ENCODE peak calls at places on chromosome 18, in five cellular contexts. F is neuronal stem cell; M is fibroblast of lung; C is body of pancreas; H is CD8-positive, alpha-beta T cell. K is an unnamed sample.
A peak's percentile ranks its signal among the peaks of the same experiment; 100 is the strongest.

GRCh38 chr18:731185-731584 is 18.8 kb upstream of the ENOSF1 start:
- DNase-seq in F (no peak), M (no peak), C (no peak), H (no peak), K (no peak)

GRCh38 chr18:42706618-42707017 is 408.9 kb downstream of the RIT2 start:
- DNase-seq in C (peak; percentile 8), H (no peak), M (peak; percentile 2), F (no peak), K (no peak)

GRCh38 chr18:13019301-13019700 is 28.1 kb downstream of the CEP192 start:
- DNase-seq in C (no peak), H (no peak), F (no peak), M (no peak), K (peak; percentile 83)

GRCh38 chr18:12657048-12657848 is 659 bp downstream of the SPIRE1 start:
- DNase-seq in H (no peak), M (peak; percentile 58), C (peak; percentile 44), F (peak; percentile 21), K (peak; percentile 32)

GRCh38 chr18:63843008-63843407 is 44.5 kb upstream of the SERPINB2 start:
- DNase-seq in F (no peak), H (no peak), C (no peak), M (no peak), K (peak; percentile 23)

GRCh38 chr18:34492652-34493051 is 217.4 kb upstream of the DTNA start:
- DNase-seq in M (peak; percentile 13), H (no peak), C (no peak), F (no peak), K (peak; percentile 55)

GRCh38 chr18:25229080-25229479 is 122.9 kb downstream of the ZNF521 start:
- DNase-seq in M (peak; percentile 74), C (no peak), F (no peak), H (no peak), K (no peak)

GRCh38 chr18:71040161-71040560 is 751.3 kb downstream of the SOCS6 start:
- DNase-seq in F (no peak), C (no peak), H (no peak), M (peak; percentile 66), K (no peak)

GRCh38 chr18:58438161-58438983 is 190.5 kb downstream of the ALPK2 start:
- DNase-seq in M (peak; percentile 34), C (no peak), H (no peak), F (no peak), K (no peak)

GRCh38 chr18:54950221-54950620 is 9.0 kb downstream of the CCDC68 start:
- DNase-seq in C (peak; percentile 64), H (no peak), F (no peak), M (no peak), K (peak; percentile 57)

GRCh38 chr18:29712785-29713184 is 1329.8 kb downstream of the DSC3 start:
- DNase-seq in H (no peak), M (peak; percentile 55), C (no peak), F (no peak), K (no peak)

GRCh38 chr18:69947361-69948106 is at the start of gene CD226:
- DNase-seq in H (no peak), M (no peak), F (no peak), C (no peak), K (no peak)

GRCh38 chr18:63320690-63321265 is 1.2 kb upstream of the BCL2 start:
- DNase-seq in C (peak; percentile 34), H (no peak), F (no peak), M (peak; percentile 46), K (peak; percentile 40)

GRCh38 chr18:39162013-39162412 is 1596.4 kb upstream of the CELF4 start:
- DNase-seq in M (no peak), C (no peak), H (no peak), F (no peak), K (no peak)

GRCh38 chr18:26551217-26551708 is 2.9 kb upstream of the KCTD1 start:
- DNase-seq in F (no peak), C (no peak), M (no peak), H (no peak), K (no peak)

GRCh38 chr18:26548144-26549102 is at the start of gene KCTD1:
- DNase-seq in C (peak; percentile 86), H (peak; percentile 26), F (peak; percentile 81), M (peak; percentile 87), K (peak; percentile 80)

GRCh38 chr18:26547302-26548143 is 830 bp downstream of the KCTD1 start:
- DNase-seq in C (peak; percentile 76), F (peak; percentile 77), M (peak; percentile 92), H (peak; percentile 12), K (no peak)

GRCh38 chr18:26549103-26549485 is 741 bp upstream of the KCTD1 start:
- DNase-seq in C (no peak), F (peak; percentile 48), M (peak; percentile 65), H (no peak), K (peak; percentile 46)

DNA sequence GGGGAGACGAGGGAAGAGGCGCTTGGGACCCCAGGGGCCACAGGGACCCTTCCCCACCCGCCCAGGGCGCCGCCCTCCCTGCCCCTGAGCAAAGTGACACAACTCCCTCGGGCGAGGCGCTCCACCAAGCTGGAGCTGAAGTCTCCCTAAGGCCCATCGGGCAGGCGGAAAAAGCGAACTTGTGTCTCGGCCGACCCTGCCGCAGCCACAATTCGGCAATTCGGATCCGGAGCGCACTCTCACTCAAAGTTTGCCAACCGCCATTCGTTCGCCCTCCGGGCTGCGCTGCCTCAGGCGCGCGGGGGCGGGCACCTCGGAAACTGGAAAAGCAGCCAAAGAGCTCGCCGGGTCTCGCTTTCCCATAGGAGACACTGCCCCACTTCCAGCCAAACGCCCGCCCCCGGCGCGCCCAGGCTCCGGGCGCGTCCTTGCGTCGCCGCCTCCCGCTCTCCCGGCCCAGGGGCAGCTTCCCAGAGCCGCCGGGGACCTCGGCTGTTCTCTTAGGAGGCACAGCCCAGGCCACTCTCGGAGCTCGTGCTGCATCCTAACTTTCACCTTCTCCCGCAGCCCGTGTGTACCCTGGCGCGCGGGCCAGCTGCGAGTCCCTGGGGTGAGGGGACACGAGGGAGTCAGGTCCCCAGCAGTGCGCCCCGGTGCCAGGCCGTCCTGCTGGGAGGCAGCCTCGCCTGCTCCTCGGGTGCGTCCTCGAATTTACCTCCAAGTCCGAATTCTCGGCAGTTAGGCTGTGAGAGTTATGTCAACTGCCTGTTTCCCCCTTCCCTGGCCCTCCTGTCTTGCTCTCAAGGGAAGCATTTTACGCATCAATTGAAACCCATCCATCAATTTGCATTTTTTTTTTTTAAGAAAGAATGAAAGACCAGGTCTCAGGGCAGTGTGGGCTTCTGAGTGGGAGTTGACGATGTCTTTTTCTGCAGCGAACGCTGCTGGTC is 1.4 kb upstream of the KCTD1 start:
- DNase-seq in M (peak; percentile 77), C (peak; percentile 57), F (peak; percentile 51), H (no peak), K (peak; percentile 81)
- H3K27ac ChIP-seq in M (no peak overlapping the region), C (no peak overlapping the region), F (no peak overlapping the region), H (no peak overlapping the region), K (peak overlapping the region; percentile 12)

GRCh38 chr18:59954241-59954640 is 54.4 kb downstream of the PMAIP1 start:
- DNase-seq in M (no peak), F (no peak), H (no peak), C (no peak), K (peak; percentile 25)
- H3K27ac ChIP-seq in M (no peak overlapping the region), F (no peak overlapping the region), H (no peak overlapping the region), C (no peak overlapping the region), K (peak overlapping the region; percentile 72)

DNA sequence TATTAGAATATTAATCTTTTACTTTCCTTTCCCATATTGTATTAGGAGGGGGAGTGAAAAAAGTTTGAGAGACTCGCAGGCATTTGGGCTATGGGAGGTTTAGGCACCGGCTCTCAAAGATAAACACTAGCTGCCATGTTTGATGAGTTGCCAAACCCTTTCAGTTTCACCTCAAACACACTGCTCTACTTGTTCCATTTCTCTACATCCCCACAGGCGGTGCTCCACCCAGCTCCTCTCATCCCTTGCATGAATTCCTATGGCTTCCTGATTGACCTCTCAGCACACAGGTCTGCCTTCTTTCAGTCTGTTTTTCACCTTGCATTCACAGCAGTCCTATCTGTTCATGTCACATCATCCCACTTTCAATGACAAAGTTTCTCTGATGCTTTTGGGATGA is 65.7 kb downstream of the MEP1B start:
- DNase-seq in H (no peak), C (no peak), F (no peak), M (no peak), K (no peak)
- H3K27ac ChIP-seq in H (no peak overlapping the region), C (no peak overlapping the region), F (no peak overlapping the region), M (no peak overlapping the region), K (no peak overlapping the region)

GRCh38 chr18:50008306-50008705 is 186.6 kb downstream of the MYO5B start:
- DNase-seq in C (no peak), F (no peak), M (no peak), H (no peak), K (no peak)

GRCh38 chr18:50011813-50012445 is 183.0 kb downstream of the MYO5B start:
- DNase-seq in H (no peak), F (no peak), M (peak; percentile 89), C (no peak), K (peak; percentile 78)

GRCh38 chr18:50009772-50010171 is 185.2 kb downstream of the MYO5B start:
- DNase-seq in M (peak; percentile 3), C (peak; percentile 66), F (peak; percentile 15), H (peak; percentile 2), K (peak; percentile 47)

DNA sequence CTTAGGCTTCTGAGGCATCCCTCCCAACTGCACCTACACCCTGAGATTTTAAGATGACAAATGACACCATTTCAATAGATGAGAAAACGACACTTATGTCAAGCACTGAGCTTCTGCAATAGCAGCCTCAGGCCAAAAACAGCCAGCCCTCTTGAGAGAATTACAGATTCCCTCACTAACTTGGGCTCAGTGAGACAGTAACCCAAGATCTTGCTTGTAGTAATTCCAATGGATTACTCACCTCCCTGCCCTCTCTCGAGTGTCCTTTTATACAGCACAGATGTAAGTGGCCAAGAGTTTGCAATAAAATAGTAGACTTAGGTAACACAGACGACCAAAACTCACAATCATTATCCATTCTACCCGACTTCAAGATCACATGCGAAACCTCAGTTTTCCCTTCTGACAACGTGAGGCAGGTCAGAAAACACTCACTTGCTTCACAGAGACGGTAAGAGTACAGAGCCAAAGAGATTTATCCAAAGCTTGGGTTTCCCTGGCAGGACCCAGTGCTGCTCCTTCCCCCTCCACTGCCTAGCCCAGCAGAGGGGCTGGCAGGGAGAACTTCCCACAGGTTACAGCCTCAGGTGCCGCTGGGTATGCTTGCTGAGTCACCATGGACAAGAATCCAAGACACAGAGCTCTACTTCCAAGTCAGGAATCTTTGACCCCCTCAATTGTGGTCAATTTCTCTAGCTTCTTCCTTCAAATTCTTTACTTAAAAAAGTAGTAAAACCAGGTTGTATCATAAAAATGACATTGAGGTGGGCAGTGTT is 181.4 kb downstream of the MYO5B start:
- DNase-seq in H (no peak), F (no peak), M (peak; percentile 22), C (no peak), K (peak; percentile 45)
- H3K27ac ChIP-seq in H (no peak overlapping the region), F (no peak overlapping the region), M (no peak overlapping the region), C (no peak overlapping the region), K (peak overlapping the region; percentile 47)

DNA sequence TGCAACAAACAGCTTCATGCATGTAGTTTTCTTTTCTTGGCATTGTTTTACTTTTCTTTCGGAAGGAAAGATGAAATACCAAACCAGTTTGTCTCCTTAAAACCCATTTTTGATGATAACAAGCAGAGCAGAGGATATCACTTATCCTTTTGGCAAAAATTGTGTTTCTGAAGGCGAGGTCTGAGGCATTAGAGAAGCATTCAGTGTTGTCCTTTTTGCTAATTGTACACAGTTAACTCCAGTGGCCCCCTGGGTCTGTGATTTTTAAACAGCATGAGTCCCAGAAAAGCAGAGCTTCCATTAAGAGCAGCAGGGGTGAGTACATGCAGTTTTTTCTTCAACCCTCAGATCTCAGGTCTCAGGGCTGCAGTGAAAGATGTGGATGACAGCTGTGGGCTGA is 41.3 kb downstream of the TTC39C start:
- DNase-seq in C (no peak), F (no peak), M (no peak), H (no peak), K (no peak)
- H3K27ac ChIP-seq in C (no peak overlapping the region), F (no peak overlapping the region), M (no peak overlapping the region), H (no peak overlapping the region), K (no peak overlapping the region)

GRCh38 chr18:3395466-3395865 is 54.5 kb upstream of the TGIF1 start:
- DNase-seq in H (no peak), M (no peak), C (no peak), F (no peak), K (peak; percentile 14)
- H3K27ac ChIP-seq in H (no peak overlapping the region), M (no peak overlapping the region), C (no peak overlapping the region), F (no peak overlapping the region), K (no peak overlapping the region)

K was measured in PC-3.